ENCODE peak calls at places on chromosomes 16 and 17, in eight cellular contexts. E, I, Y, P, R, X, B and L are unnamed samples.

GRCh38 chr16:68257906-68258800 is 6.2 kb upstream of the SLC7A6 start:
- DNase-seq in X (no peak), I (no peak), P (peak; percentile 49), E (no peak), Y (peak; percentile 37), R (peak; percentile 46), B (no peak), L (peak; percentile 89)

GRCh38 chr17:4188076-4188475 is 45.1 kb downstream of the CYB5D2 start:
- DNase-seq in B (no peak), I (no peak), E (no peak), Y (no peak), R (no peak), X (no peak), P (no peak), L (no peak)

GRCh38 chr17:48578616-48579560 is 738 bp upstream of the HOXB4 start:
- DNase-seq in R (no peak), Y (peak; percentile 74), B (no peak), I (no peak), P (no peak), E (no peak), X (no peak), L (no peak)

GRCh38 chr17:40872416-40872815 is 5.4 kb upstream of the KRT12 start:
- DNase-seq in E (no peak), I (no peak), R (no peak), X (no peak), Y (peak; percentile 14), P (no peak), B (no peak), L (no peak)

GRCh38 chr16:12344577-12345343 is 368.2 kb downstream of the SNX29 start:
- DNase-seq in P (no peak), B (no peak), I (no peak), X (no peak), E (no peak), Y (no peak), R (no peak), L (no peak)

GRCh38 chr16:46759309-46759708 is 11.2 kb upstream of the MYLK3 start:
- DNase-seq in Y (no peak), I (no peak), E (no peak), X (no peak), B (no peak), R (no peak), P (no peak), L (no peak)

GRCh38 chr16:75263963-75264445 is 12.6 kb upstream of the BCAR1 start:
- DNase-seq in Y (no peak), R (no peak), B (no peak), X (no peak), I (no peak), E (no peak), P (no peak), L (peak; percentile 49)

GRCh38 chr16:58938856-58939255 is 204.7 kb upstream of the GOT2 start:
- DNase-seq in R (no peak), Y (no peak), X (no peak), E (no peak), I (no peak), P (no peak), B (no peak), L (no peak)

GRCh38 chr17:83053021-83053778 is 26.2 kb upstream of the METRNL start:
- DNase-seq in E (no peak), R (no peak), Y (peak; percentile 27), X (peak; percentile 63), B (no peak), I (no peak), P (peak; percentile 34), L (no peak)

GRCh38 chr16:76535-77272 is 1.3 kb upstream of the MPG start:
- DNase-seq in E (no peak), Y (peak; percentile 92), B (no peak), P (peak; percentile 92), I (no peak), X (peak; percentile 68), R (peak; percentile 69), L (peak; percentile 94)

GRCh38 chr17:2416010-2416734 is 15.3 kb upstream of the MNT start:
- DNase-seq in I (peak; percentile 85), R (peak; percentile 91), P (peak; percentile 73), B (peak; percentile 87), Y (peak; percentile 91), X (peak; percentile 95), E (peak; percentile 88), L (peak; percentile 84)

GRCh38 chr16:3907586-3907985 is 27.1 kb upstream of the CREBBP start:
- DNase-seq in Y (no peak), X (peak; percentile 30), I (no peak), R (no peak), P (no peak), B (no peak), E (no peak), L (no peak)

GRCh38 chr17:42817866-42818265 is 6.2 kb downstream of the BECN1 start:
- DNase-seq in X (no peak), Y (no peak), B (no peak), E (no peak), P (peak; percentile 75), R (peak; percentile 53), I (no peak), L (no peak)

GRCh38 chr16:58733671-58734458 is at the start of gene GOT2:
- DNase-seq in Y (peak; percentile 83), I (peak; percentile 49), R (peak; percentile 91), P (peak; percentile 83), X (peak; percentile 93), E (peak; percentile 18), B (peak; percentile 89), L (peak; percentile 80)

GRCh38 chr17:72782985-72783701 is 309.3 kb downstream of the SLC39A11 start:
- DNase-seq in I (no peak), P (no peak), X (no peak), R (no peak), Y (no peak), B (no peak), E (no peak), L (no peak)

GRCh38 chr16:79845006-79845733 is 244.6 kb upstream of the MAF start:
- DNase-seq in X (no peak), R (no peak), Y (no peak), P (no peak), B (peak; percentile 26), E (no peak), I (no peak), L (no peak)

GRCh38 chr17:70071127-70071526 is 3.9 kb upstream of the KCNJ16 start:
- DNase-seq in R (no peak), P (no peak), Y (no peak), B (no peak), X (no peak), E (no peak), I (no peak), L (no peak)

GRCh38 chr17:81277938-81278693 is 17.0 kb downstream of the SLC38A10 start:
- DNase-seq in P (no peak), B (no peak), R (no peak), Y (peak; percentile 72), X (no peak), E (no peak), I (no peak), L (no peak)

GRCh38 chr16:29814592-29814991 is 1.4 kb upstream of the PAGR1 start:
- DNase-seq in Y (no peak), B (no peak), R (no peak), X (no peak), E (no peak), P (no peak), I (no peak), L (no peak)

GRCh38 chr16:23491490-23492391 is 18.6 kb downstream of the GGA2 start:
- DNase-seq in R (peak; percentile 9), Y (no peak), X (no peak), P (no peak), B (no peak), E (no peak), I (no peak), L (peak; percentile 8)

GRCh38 chr16:47458331-47458730 is 2.5 kb downstream of the ITFG1 start:
- DNase-seq in I (no peak), E (no peak), P (no peak), B (no peak), Y (no peak), R (no peak), X (no peak), L (no peak)

GRCh38 chr17:66491213-66491612 is 188.8 kb downstream of the PRKCA start:
- DNase-seq in X (no peak), Y (no peak), B (no peak), E (no peak), I (no peak), R (peak; percentile 27), P (no peak), L (no peak)

GRCh38 chr17:17906418-17907215 is 65.6 kb downstream of the TOM1L2 start:
- DNase-seq in E (no peak), I (no peak), R (no peak), P (no peak), X (no peak), B (no peak), Y (no peak), L (no peak)

GRCh38 chr16:17590711-17591654 is 120.2 kb upstream of the XYLT1 start:
- DNase-seq in E (no peak), P (no peak), Y (no peak), B (no peak), I (no peak), X (peak; percentile 74), R (no peak), L (no peak)

GRCh38 chr17:28599311-28600184 is 723 bp upstream of the SPAG5 start:
- DNase-seq in E (peak; percentile 71), B (peak; percentile 82), Y (peak; percentile 86), R (peak; percentile 85), P (peak; percentile 94), X (peak; percentile 88), I (peak; percentile 33), L (peak; percentile 85)

GRCh38 chr17:1591474-1592090 is 29.0 kb upstream of the PITPNA start:
- DNase-seq in R (no peak), Y (no peak), I (no peak), B (no peak), E (no peak), P (no peak), X (no peak), L (no peak)

GRCh38 chr16:48282636-48283263 is 35.4 kb upstream of the ABCC11 start:
- DNase-seq in E (no peak), B (no peak), Y (no peak), P (no peak), R (no peak), X (no peak), I (no peak), L (no peak)

GRCh38 chr16:12951392-12951791 is 50.0 kb downstream of the SHISA9 start:
- DNase-seq in B (no peak), X (no peak), R (no peak), I (no peak), Y (no peak), E (no peak), P (no peak), L (peak; percentile 65)

GRCh38 chr17:79212150-79213087 is 137.8 kb downstream of the ENGASE start:
- DNase-seq in R (no peak), Y (no peak), I (no peak), B (no peak), P (no peak), E (no peak), X (no peak), L (no peak)

GRCh38 chr17:81086789-81087551 is 52.0 kb downstream of the BAIAP2 start:
- DNase-seq in B (no peak), E (no peak), I (no peak), R (no peak), P (no peak), Y (no peak), X (no peak), L (no peak)

GRCh38 chr17:11240841-11241610 is at the start of gene SHISA6:
- DNase-seq in R (no peak), Y (no peak), I (no peak), B (no peak), P (no peak), X (no peak), E (no peak), L (no peak)

GRCh38 chr17:48878920-48879898 is 13.4 kb upstream of the ATP5MC1 start:
- DNase-seq in B (peak; percentile 82), E (peak; percentile 76), X (peak; percentile 78), Y (peak; percentile 75), I (no peak), P (peak; percentile 64), R (peak; percentile 67), L (peak; percentile 59)

GRCh38 chr16:67396159-67396774 is 3.0 kb upstream of the TPPP3 start:
- DNase-seq in B (no peak), R (peak; percentile 78), Y (peak; percentile 79), P (peak; percentile 58), E (peak; percentile 89), X (no peak), I (no peak), L (peak; percentile 98)

GRCh38 chr17:40074871-40075215 is 12.1 kb downstream of the THRA start:
- DNase-seq in E (no peak), R (no peak), P (no peak), Y (peak; percentile 43), I (no peak), X (no peak), B (no peak), L (no peak)